ENCODE peak calls at places on chromosomes 2 and 18, in eight cellular contexts. One of them, this sample, is unnamed. For H3K36me3 and H3K27me3, the result is how much of the 10 kb centered on the place peaks cover.

GRCh38 chr2:36572752-36573125 is 25.2 kb downstream of the FEZ2 start:
- DNase-seq in mesendoderm: no peak
- DNase-seq in suprapubic skin: no peak
- DNase-seq in fibroblast of lung: no peak
- DNase-seq in PC-3: no peak
- DNase-seq in effector memory CD4-positive, alpha-beta T cell: no peak
- DNase-seq in neuronal stem cell: no peak
- DNase-seq in cardiac muscle cell: no peak
- DNase-seq in this sample: no peak

GRCh38 chr18:12011962-12012549 is 30.7 kb downstream of the IMPA2 start:
- DNase-seq in suprapubic skin: no peak
- DNase-seq in neuronal stem cell: no peak
- DNase-seq in effector memory CD4-positive, alpha-beta T cell: no peak
- DNase-seq in fibroblast of lung: peak
- DNase-seq in mesendoderm: no peak
- DNase-seq in cardiac muscle cell: no peak
- DNase-seq in PC-3: no peak
- DNase-seq in this sample: no peak

GRCh38 chr18:46458472-46458871 is 198.5 kb downstream of the LOXHD1 start:
- DNase-seq in neuronal stem cell: no peak
- DNase-seq in fibroblast of lung: no peak
- DNase-seq in suprapubic skin: no peak
- DNase-seq in cardiac muscle cell: no peak
- DNase-seq in effector memory CD4-positive, alpha-beta T cell: no peak
- DNase-seq in PC-3: no peak
- DNase-seq in mesendoderm: peak
- DNase-seq in this sample: peak

GRCh38 chr2:197097578-197098366 is 171.3 kb upstream of the PGAP1 start:
- DNase-seq in cardiac muscle cell: peak
- DNase-seq in suprapubic skin: no peak
- DNase-seq in effector memory CD4-positive, alpha-beta T cell: no peak
- DNase-seq in PC-3: no peak
- DNase-seq in fibroblast of lung: peak
- DNase-seq in neuronal stem cell: no peak
- DNase-seq in mesendoderm: peak
- DNase-seq in this sample: no peak

GRCh38 chr2:234981197-234982095 is 29.6 kb downstream of the SH3BP4 start:
- DNase-seq in mesendoderm: peak
- DNase-seq in PC-3: peak
- DNase-seq in suprapubic skin: no peak
- DNase-seq in cardiac muscle cell: peak
- DNase-seq in effector memory CD4-positive, alpha-beta T cell: no peak
- DNase-seq in fibroblast of lung: peak
- DNase-seq in neuronal stem cell: peak
- DNase-seq in this sample: peak

GRCh38 chr2:127610561-127610960 is 35.4 kb upstream of the GPR17 start:
- DNase-seq in mesendoderm: no peak
- DNase-seq in cardiac muscle cell: no peak
- DNase-seq in suprapubic skin: peak
- DNase-seq in neuronal stem cell: no peak
- DNase-seq in PC-3: no peak
- DNase-seq in effector memory CD4-positive, alpha-beta T cell: no peak
- DNase-seq in fibroblast of lung: no peak
- DNase-seq in this sample: peak

GRCh38 chr18:44182363-44182762 is 498.3 kb upstream of the SETBP1 start:
- DNase-seq in effector memory CD4-positive, alpha-beta T cell: no peak
- DNase-seq in fibroblast of lung: no peak
- DNase-seq in cardiac muscle cell: no peak
- DNase-seq in neuronal stem cell: no peak
- DNase-seq in suprapubic skin: no peak
- DNase-seq in mesendoderm: no peak
- DNase-seq in PC-3: no peak
- DNase-seq in this sample: no peak

GRCh38 chr2:126446106-126446695 is 209.8 kb upstream of the GYPC start:
- DNase-seq in effector memory CD4-positive, alpha-beta T cell: no peak
- DNase-seq in fibroblast of lung: no peak
- DNase-seq in mesendoderm: no peak
- DNase-seq in suprapubic skin: no peak
- DNase-seq in PC-3: no peak
- DNase-seq in neuronal stem cell: peak
- DNase-seq in cardiac muscle cell: no peak
- DNase-seq in this sample: no peak

GRCh38 chr2:65545818-65546217 is 113.4 kb upstream of the SPRED2 start:
- DNase-seq in suprapubic skin: no peak
- DNase-seq in cardiac muscle cell: no peak
- DNase-seq in effector memory CD4-positive, alpha-beta T cell: no peak
- DNase-seq in neuronal stem cell: no peak
- DNase-seq in PC-3: no peak
- DNase-seq in fibroblast of lung: no peak
- DNase-seq in mesendoderm: peak
- DNase-seq in this sample: no peak

GRCh38 chr2:68951899-68952298 is 794 bp downstream of the GKN2 start:
- DNase-seq in cardiac muscle cell: peak
- DNase-seq in effector memory CD4-positive, alpha-beta T cell: no peak
- DNase-seq in suprapubic skin: no peak
- DNase-seq in PC-3: no peak
- DNase-seq in fibroblast of lung: no peak
- DNase-seq in neuronal stem cell: no peak
- DNase-seq in mesendoderm: no peak
- DNase-seq in this sample: no peak

GRCh38 chr2:213185147-213185822 is 33.9 kb upstream of the IKZF2 start:
- DNase-seq in cardiac muscle cell: no peak
- DNase-seq in neuronal stem cell: no peak
- DNase-seq in suprapubic skin: no peak
- DNase-seq in mesendoderm: no peak
- DNase-seq in PC-3: no peak
- DNase-seq in effector memory CD4-positive, alpha-beta T cell: no peak
- DNase-seq in fibroblast of lung: no peak
- DNase-seq in this sample: no peak

GRCh38 chr2:11558206-11558886 is 24.5 kb downstream of the GREB1 start:
- DNase-seq in PC-3: no peak
- DNase-seq in fibroblast of lung: no peak
- DNase-seq in cardiac muscle cell: peak
- DNase-seq in mesendoderm: no peak
- DNase-seq in neuronal stem cell: no peak
- DNase-seq in effector memory CD4-positive, alpha-beta T cell: no peak
- DNase-seq in suprapubic skin: no peak
- DNase-seq in this sample: peak

GRCh38 chr18:24917767-24918166 is 434.2 kb downstream of the ZNF521 start:
- DNase-seq in suprapubic skin: no peak
- DNase-seq in neuronal stem cell: no peak
- DNase-seq in fibroblast of lung: no peak
- DNase-seq in PC-3: no peak
- DNase-seq in effector memory CD4-positive, alpha-beta T cell: no peak
- DNase-seq in cardiac muscle cell: no peak
- DNase-seq in mesendoderm: no peak
- DNase-seq in this sample: no peak

GRCh38 chr18:77133051-77133919 is 702 bp upstream of the MBP start:
- DNase-seq in suprapubic skin: peak
- DNase-seq in effector memory CD4-positive, alpha-beta T cell: no peak
- DNase-seq in neuronal stem cell: no peak
- DNase-seq in fibroblast of lung: no peak
- DNase-seq in PC-3: peak
- DNase-seq in mesendoderm: peak
- DNase-seq in cardiac muscle cell: peak
- DNase-seq in this sample: peak

GRCh38 chr2:156366747-156367146 is 34.2 kb upstream of the NR4A2 start:
- DNase-seq in fibroblast of lung: no peak
- DNase-seq in cardiac muscle cell: no peak
- DNase-seq in suprapubic skin: no peak
- DNase-seq in PC-3: no peak
- DNase-seq in mesendoderm: no peak
- DNase-seq in effector memory CD4-positive, alpha-beta T cell: no peak
- DNase-seq in neuronal stem cell: no peak
- DNase-seq in this sample: no peak

GRCh38 chr18:12890500-12890899 is 6.5 kb upstream of the PTPN2 start:
- DNase-seq in mesendoderm: peak
- DNase-seq in suprapubic skin: no peak
- DNase-seq in neuronal stem cell: no peak
- DNase-seq in effector memory CD4-positive, alpha-beta T cell: no peak
- DNase-seq in cardiac muscle cell: no peak
- DNase-seq in PC-3: peak
- DNase-seq in fibroblast of lung: no peak
- DNase-seq in this sample: no peak

GRCh38 chr2:56483081-56483480 is 299.3 kb downstream of the CCDC85A start:
- DNase-seq in PC-3: no peak
- DNase-seq in cardiac muscle cell: no peak
- DNase-seq in mesendoderm: no peak
- DNase-seq in fibroblast of lung: no peak
- DNase-seq in neuronal stem cell: no peak
- DNase-seq in suprapubic skin: no peak
- DNase-seq in effector memory CD4-positive, alpha-beta T cell: no peak
- DNase-seq in this sample: no peak

GRCh38 chr18:48622911-48623431 is 84.1 kb downstream of the CTIF start:
- DNase-seq in cardiac muscle cell: no peak
- DNase-seq in PC-3: no peak
- DNase-seq in neuronal stem cell: no peak
- DNase-seq in effector memory CD4-positive, alpha-beta T cell: no peak
- DNase-seq in fibroblast of lung: no peak
- DNase-seq in suprapubic skin: no peak
- DNase-seq in mesendoderm: peak
- DNase-seq in this sample: peak

GRCh38 chr2:223563462-223563861 is 38.7 kb downstream of the SCG2 start:
- DNase-seq in suprapubic skin: no peak
- DNase-seq in PC-3: peak
- DNase-seq in effector memory CD4-positive, alpha-beta T cell: no peak
- DNase-seq in cardiac muscle cell: no peak
- DNase-seq in mesendoderm: peak
- DNase-seq in fibroblast of lung: peak
- DNase-seq in neuronal stem cell: no peak
- DNase-seq in this sample: peak

GRCh38 chr18:74499633-74500032 is 3.5 kb downstream of the CNDP2 start:
- DNase-seq in suprapubic skin: peak
- DNase-seq in PC-3: peak
- DNase-seq in mesendoderm: peak
- DNase-seq in effector memory CD4-positive, alpha-beta T cell: peak
- DNase-seq in neuronal stem cell: no peak
- DNase-seq in cardiac muscle cell: no peak
- DNase-seq in fibroblast of lung: peak
- DNase-seq in this sample: no peak

GRCh38 chr18:74496508-74497307 is 545 bp downstream of the CNDP2 start:
- DNase-seq in effector memory CD4-positive, alpha-beta T cell: no peak
- DNase-seq in neuronal stem cell: no peak
- DNase-seq in PC-3: peak
- DNase-seq in suprapubic skin: peak
- DNase-seq in fibroblast of lung: peak
- DNase-seq in mesendoderm: peak
- DNase-seq in cardiac muscle cell: peak
- DNase-seq in this sample: peak

GRCh38 chr18:74497778-74498177 is 1.6 kb downstream of the CNDP2 start:
- DNase-seq in cardiac muscle cell: no peak
- DNase-seq in effector memory CD4-positive, alpha-beta T cell: no peak
- DNase-seq in fibroblast of lung: no peak
- DNase-seq in suprapubic skin: no peak
- DNase-seq in PC-3: no peak
- DNase-seq in neuronal stem cell: no peak
- DNase-seq in mesendoderm: no peak
- DNase-seq in this sample: no peak

GRCh38 chr18:74497308-74497640 is 1.1 kb downstream of the CNDP2 start:
- DNase-seq in mesendoderm: no peak
- DNase-seq in fibroblast of lung: no peak
- DNase-seq in PC-3: no peak
- DNase-seq in effector memory CD4-positive, alpha-beta T cell: no peak
- DNase-seq in suprapubic skin: no peak
- DNase-seq in cardiac muscle cell: no peak
- DNase-seq in neuronal stem cell: no peak
- DNase-seq in this sample: no peak

DNA sequence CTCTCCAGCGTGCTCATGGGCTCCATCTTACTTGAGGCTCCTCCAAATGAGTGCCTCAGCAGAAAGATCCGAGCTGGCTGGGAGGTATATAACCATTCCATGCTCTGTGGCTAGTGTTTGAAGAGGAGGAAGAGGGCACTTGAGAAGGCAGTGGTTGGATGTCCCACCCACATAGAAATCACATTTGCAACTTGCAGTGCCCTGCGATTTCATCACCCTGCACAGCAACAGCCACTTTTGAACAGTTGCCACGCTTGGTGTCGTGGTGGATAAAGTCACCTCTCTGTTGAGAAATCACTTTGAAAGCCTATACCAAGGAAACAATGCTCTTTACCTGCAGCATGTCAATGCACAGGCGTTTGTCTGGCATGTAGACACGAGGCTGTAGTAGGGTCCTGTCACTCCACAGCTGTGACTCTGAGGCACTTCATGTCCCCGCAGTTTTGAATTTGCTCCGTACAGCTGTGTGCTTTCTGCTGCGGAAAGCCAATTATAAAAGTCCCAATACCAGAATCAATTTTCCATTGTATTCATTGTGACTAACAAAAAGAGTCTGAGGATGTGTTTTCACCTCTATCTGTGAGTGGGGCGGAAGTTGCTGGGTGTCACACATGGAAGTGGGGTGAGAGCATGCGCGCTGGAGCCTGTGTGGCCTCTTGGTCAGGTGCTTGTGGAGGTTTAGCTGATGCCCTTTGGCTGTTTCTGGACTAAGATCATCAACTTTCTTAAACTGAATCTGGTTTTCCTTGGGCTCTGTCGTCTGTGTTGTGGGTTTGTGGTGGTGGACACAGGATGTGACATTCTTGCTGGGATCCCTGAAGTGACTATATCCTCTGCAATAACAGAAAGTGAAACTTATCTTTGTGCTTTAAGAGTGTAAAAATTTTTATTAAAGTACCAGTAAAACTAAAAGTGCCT is 2.8 kb downstream of the CNDP2 start:
- DNase-seq in neuronal stem cell: no peak
- DNase-seq in fibroblast of lung: peak
- DNase-seq in suprapubic skin: peak
- DNase-seq in PC-3: no peak
- DNase-seq in cardiac muscle cell: no peak
- DNase-seq in mesendoderm: no peak
- DNase-seq in effector memory CD4-positive, alpha-beta T cell: peak
- DNase-seq in this sample: no peak
- H3K4me3 ChIP-seq in neuronal stem cell: no peak
- H3K4me3 ChIP-seq in fibroblast of lung: peak
- H3K4me3 ChIP-seq in suprapubic skin: peak
- H3K4me3 ChIP-seq in PC-3: peak
- H3K4me3 ChIP-seq in cardiac muscle cell: no peak
- H3K4me3 ChIP-seq in mesendoderm: no peak
- H3K4me3 ChIP-seq in effector memory CD4-positive, alpha-beta T cell: peak
- H3K4me3 ChIP-seq in this sample: no peak

GRCh38 chr2:173948198-173948597 is 17.0 kb downstream of the SP3 start:
- DNase-seq in fibroblast of lung: no peak
- DNase-seq in effector memory CD4-positive, alpha-beta T cell: no peak
- DNase-seq in suprapubic skin: no peak
- DNase-seq in mesendoderm: no peak
- DNase-seq in PC-3: no peak
- DNase-seq in neuronal stem cell: no peak
- DNase-seq in cardiac muscle cell: no peak
- DNase-seq in this sample: no peak
- H3K36me3 ChIP-seq in fibroblast of lung: under half
- H3K36me3 ChIP-seq in effector memory CD4-positive, alpha-beta T cell: under half
- H3K36me3 ChIP-seq in suprapubic skin: under half
- H3K36me3 ChIP-seq in mesendoderm: under half
- H3K36me3 ChIP-seq in PC-3: under half
- H3K36me3 ChIP-seq in neuronal stem cell: under half
- H3K36me3 ChIP-seq in cardiac muscle cell: under half
- H3K36me3 ChIP-seq in this sample: under half

GRCh38 chr2:105143467-105144127 is 97.9 kb upstream of the GPR45 start:
- DNase-seq in neuronal stem cell: peak
- DNase-seq in PC-3: no peak
- DNase-seq in mesendoderm: peak
- DNase-seq in suprapubic skin: no peak
- DNase-seq in effector memory CD4-positive, alpha-beta T cell: no peak
- DNase-seq in fibroblast of lung: no peak
- DNase-seq in cardiac muscle cell: peak
- DNase-seq in this sample: peak
- H3K27me3 ChIP-seq in neuronal stem cell: under half
- H3K27me3 ChIP-seq in PC-3: half or more
- H3K27me3 ChIP-seq in mesendoderm: under half
- H3K27me3 ChIP-seq in suprapubic skin: under half
- H3K27me3 ChIP-seq in effector memory CD4-positive, alpha-beta T cell: under half
- H3K27me3 ChIP-seq in fibroblast of lung: under half
- H3K27me3 ChIP-seq in cardiac muscle cell: under half
- H3K27me3 ChIP-seq in this sample: under half

GRCh38 chr2:7721413-7721995 is 804.3 kb downstream of the RNF144A start:
- DNase-seq in PC-3: no peak
- DNase-seq in neuronal stem cell: no peak
- DNase-seq in fibroblast of lung: no peak
- DNase-seq in mesendoderm: no peak
- DNase-seq in effector memory CD4-positive, alpha-beta T cell: no peak
- DNase-seq in cardiac muscle cell: no peak
- DNase-seq in suprapubic skin: no peak
- DNase-seq in this sample: no peak
- H3K4me3 ChIP-seq in PC-3: no peak
- H3K4me3 ChIP-seq in neuronal stem cell: no peak
- H3K4me3 ChIP-seq in fibroblast of lung: no peak
- H3K4me3 ChIP-seq in mesendoderm: no peak
- H3K4me3 ChIP-seq in effector memory CD4-positive, alpha-beta T cell: no peak
- H3K4me3 ChIP-seq in cardiac muscle cell: no peak
- H3K4me3 ChIP-seq in suprapubic skin: no peak
- H3K4me3 ChIP-seq in this sample: no peak